ENCODE peak calls at places on chromosome 9, in five cellular contexts. N, D, V, T and I are unnamed samples.
A peak's percentile ranks its signal among the peaks of the same experiment; 100 is the strongest.

GRCh38 chr9:130289711-130290241 is 24.2 kb downstream of the HMCN2 start:
- DNase-seq in N (no peak), D (no peak), V (no peak), T (no peak), I (peak; percentile 59)

GRCh38 chr9:801399-802071 is 40.0 kb upstream of the DMRT1 start:
- DNase-seq in N (peak; percentile 10), D (peak; percentile 97), V (no peak), T (no peak), I (no peak)

GRCh38 chr9:110077926-110078325 is 130.0 kb downstream of the C9orf152 start:
- DNase-seq in N (peak; percentile 76), D (no peak), V (no peak), T (no peak), I (no peak)

GRCh38 chr9:78245401-78245800 is 9.5 kb downstream of the CEP78 start:
- DNase-seq in N (no peak), D (no peak), V (no peak), T (no peak), I (no peak)

GRCh38 chr9:19137282-19137681 is 10.0 kb upstream of the PLIN2 start:
- DNase-seq in N (peak; percentile 53), D (peak; percentile 83), V (no peak), T (no peak), I (peak; percentile 88)

GRCh38 chr9:113580041-113580953 is 116.8 kb downstream of the RGS3 start:
- DNase-seq in N (no peak), D (peak; percentile 35), V (peak; percentile 75), T (peak; percentile 88), I (peak; percentile 90)

GRCh38 chr9:126505697-126506346 is 107.9 kb upstream of the LMX1B start:
- DNase-seq in N (no peak), D (no peak), V (no peak), T (no peak), I (peak; percentile 77)

GRCh38 chr9:114053246-114054005 is 24.7 kb downstream of the AMBP start:
- DNase-seq in N (no peak), D (no peak), V (no peak), T (peak; percentile 20), I (peak; percentile 73)

GRCh38 chr9:82466616-82467251 is 478.2 kb downstream of the SPATA31D1 start:
- DNase-seq in N (peak; percentile 25), D (peak; percentile 4), V (peak; percentile 19), T (no peak), I (no peak)

GRCh38 chr9:124660341-124660801 is 110.7 kb downstream of the NR6A1 start:
- DNase-seq in N (peak; percentile 78), D (peak; percentile 61), V (peak; percentile 11), T (no peak), I (no peak)

GRCh38 chr9:14687042-14687719 is 6.1 kb downstream of the ZDHHC21 start:
- DNase-seq in N (peak; percentile 65), D (peak; percentile 94), V (no peak), T (no peak), I (peak; percentile 90)

GRCh38 chr9:33893861-33894260 is 76.9 kb downstream of the UBE2R2 start:
- DNase-seq in N (no peak), D (peak; percentile 27), V (no peak), T (no peak), I (no peak)

GRCh38 chr9:5429873-5430564 is 7.7 kb downstream of the PLGRKT start:
- DNase-seq in N (no peak), D (no peak), V (no peak), T (no peak), I (no peak)

GRCh38 chr9:15999422-16000339 is 446.8 kb downstream of the CCDC171 start:
- DNase-seq in N (peak; percentile 89), D (peak; percentile 97), V (peak; percentile 22), T (no peak), I (peak; percentile 81)

GRCh38 chr9:15837079-15837679 is 284.3 kb downstream of the CCDC171 start:
- DNase-seq in N (peak; percentile 54), D (peak; percentile 65), V (no peak), T (no peak), I (peak; percentile 82)

GRCh38 chr9:737400-738120 is 103.9 kb upstream of the DMRT1 start:
- DNase-seq in N (peak; percentile 44), D (no peak), V (no peak), T (no peak), I (no peak)

GRCh38 chr9:104863180-104863883 is 64.6 kb downstream of the ABCA1 start:
- DNase-seq in N (peak; percentile 82), D (peak; percentile 93), V (peak; percentile 41), T (no peak), I (peak; percentile 97)

GRCh38 chr9:133433351-133433843 is 11.2 kb downstream of the ADAMTS13 start:
- DNase-seq in N (no peak), D (no peak), V (no peak), T (no peak), I (peak; percentile 76)
- TF ChIP-seq CTCF in N (no peak), D (no peak), V (no peak), T (no peak), I (no peak)

GRCh38 chr9:122337561-122337939 is 33.3 kb upstream of the PTGS1 start:
- DNase-seq in N (no peak), D (no peak), V (no peak), T (no peak), I (no peak)
- TF ChIP-seq CTCF in N (no peak), D (no peak), V (no peak), T (no peak), I (no peak)

DNA sequence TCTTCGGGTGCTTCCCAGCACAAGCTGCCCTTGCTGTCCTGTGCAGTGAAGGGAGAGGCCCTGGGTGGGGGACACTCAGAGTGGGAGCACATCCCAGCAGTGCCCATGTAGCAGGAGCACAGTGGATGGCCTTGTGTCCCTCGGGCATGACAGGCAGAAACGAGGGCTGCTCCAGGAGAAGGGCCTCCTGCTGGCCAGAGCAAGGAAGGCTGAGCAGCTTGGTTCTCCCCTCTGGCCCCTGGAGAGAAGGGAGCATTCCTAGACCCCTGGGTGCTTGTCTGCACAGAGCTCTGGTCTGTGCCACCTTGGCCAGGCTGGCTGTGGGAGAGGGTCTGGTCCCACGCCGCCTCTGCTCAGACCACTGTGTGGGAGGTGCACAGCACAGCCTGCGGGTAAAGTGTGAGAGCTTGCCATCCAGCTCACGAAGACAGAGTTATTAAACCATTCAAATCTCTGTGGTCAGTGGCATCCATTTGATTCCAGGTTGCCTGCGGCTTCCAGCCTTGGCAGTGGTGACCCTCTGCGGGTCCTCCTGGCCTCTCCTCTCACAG is 18.3 kb downstream of the FBXW5 start:
- DNase-seq in N (no peak), D (no peak), V (no peak), T (no peak), I (peak; percentile 58)
- TF ChIP-seq CTCF in N (peak; percentile 4), D (no peak), V (no peak), T (no peak), I (peak; percentile 24)

GRCh38 chr9:94560237-94560636 is 5.4 kb downstream of the PCAT7 start:
- DNase-seq in N (no peak), D (no peak), V (no peak), T (no peak), I (no peak)

GRCh38 chr9:94554078-94554438 is 825 bp upstream of the PCAT7 start:
- DNase-seq in N (no peak), D (no peak), V (no peak), T (no peak), I (no peak)

GRCh38 chr9:94553029-94553938 is 1.6 kb upstream of the PCAT7 start:
- DNase-seq in N (no peak), D (no peak), V (no peak), T (no peak), I (peak; percentile 50)

GRCh38 chr9:94554439-94555331 is at the start of gene PCAT7:
- DNase-seq in N (peak; percentile 45), D (no peak), V (peak; percentile 14), T (peak; percentile 41), I (peak; percentile 88)
- TF ChIP-seq CTCF in N (peak; percentile 41), D (peak; percentile 19), V (peak; percentile 6), T (no peak), I (peak; percentile 43)

DNA sequence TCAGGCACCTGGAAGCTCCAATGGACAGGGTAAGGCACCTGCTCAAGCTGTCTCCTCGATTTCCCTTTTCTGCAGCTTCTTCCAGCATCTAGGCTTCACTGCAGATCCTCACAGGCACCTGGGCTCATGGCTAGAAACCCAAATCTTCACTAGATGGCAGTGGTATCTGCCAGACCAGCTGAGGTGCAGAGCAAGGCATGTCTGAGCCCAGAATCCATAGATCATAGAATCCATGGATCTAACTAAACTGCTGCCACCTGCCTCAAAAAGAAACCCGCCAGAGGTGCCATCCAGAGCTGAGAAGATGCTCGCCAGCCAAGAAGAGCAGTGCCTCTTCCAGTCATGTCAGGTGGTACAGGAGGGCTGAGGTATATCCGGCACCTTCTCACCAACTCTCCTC is 6.9 kb downstream of the SHC3 start:
- DNase-seq in N (no peak), D (no peak), V (no peak), T (no peak), I (no peak)
- TF ChIP-seq CTCF in N (peak; percentile 18), D (no peak), V (no peak), T (no peak), I (peak; percentile 20)

GRCh38 chr9:120883608-120883996 is 6.6 kb upstream of the PHF19 start:
- DNase-seq in N (no peak), D (no peak), V (no peak), T (no peak), I (no peak)

GRCh38 chr9:120885459-120885858 is 8.5 kb upstream of the PHF19 start:
- DNase-seq in N (no peak), D (no peak), V (no peak), T (no peak), I (no peak)

GRCh38 chr9:120888626-120889025 is 11.6 kb upstream of the PHF19 start:
- DNase-seq in N (no peak), D (no peak), V (no peak), T (no peak), I (no peak)

GRCh38 chr9:120886490-120886967 is 9.5 kb upstream of the PHF19 start:
- DNase-seq in N (peak; percentile 80), D (peak; percentile 78), V (no peak), T (no peak), I (peak; percentile 93)

DNA sequence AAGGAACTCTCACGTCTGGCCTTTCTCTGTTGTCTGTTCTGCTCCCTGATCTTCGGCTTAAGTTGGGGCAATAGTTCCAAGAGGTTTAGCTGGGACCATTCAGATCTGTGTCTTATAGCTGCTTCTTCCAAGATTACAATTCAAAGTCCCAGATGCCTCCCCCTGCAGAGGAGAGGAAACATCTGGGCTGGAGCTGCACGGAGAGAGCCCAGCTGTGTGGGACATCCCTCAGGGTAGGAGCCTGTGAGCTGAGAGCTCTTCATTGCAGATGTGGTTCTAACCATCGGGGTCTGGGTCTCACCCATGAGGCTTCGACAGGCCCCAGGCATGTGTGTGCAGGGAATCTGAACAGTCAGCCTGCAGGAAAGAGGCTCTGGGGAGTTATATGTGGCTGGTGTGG is 9.0 kb upstream of the PHF19 start:
- DNase-seq in N (no peak), D (peak; percentile 12), V (no peak), T (no peak), I (no peak)
- TF ChIP-seq CTCF in N (no peak), D (no peak), V (no peak), T (no peak), I (no peak)

DNA sequence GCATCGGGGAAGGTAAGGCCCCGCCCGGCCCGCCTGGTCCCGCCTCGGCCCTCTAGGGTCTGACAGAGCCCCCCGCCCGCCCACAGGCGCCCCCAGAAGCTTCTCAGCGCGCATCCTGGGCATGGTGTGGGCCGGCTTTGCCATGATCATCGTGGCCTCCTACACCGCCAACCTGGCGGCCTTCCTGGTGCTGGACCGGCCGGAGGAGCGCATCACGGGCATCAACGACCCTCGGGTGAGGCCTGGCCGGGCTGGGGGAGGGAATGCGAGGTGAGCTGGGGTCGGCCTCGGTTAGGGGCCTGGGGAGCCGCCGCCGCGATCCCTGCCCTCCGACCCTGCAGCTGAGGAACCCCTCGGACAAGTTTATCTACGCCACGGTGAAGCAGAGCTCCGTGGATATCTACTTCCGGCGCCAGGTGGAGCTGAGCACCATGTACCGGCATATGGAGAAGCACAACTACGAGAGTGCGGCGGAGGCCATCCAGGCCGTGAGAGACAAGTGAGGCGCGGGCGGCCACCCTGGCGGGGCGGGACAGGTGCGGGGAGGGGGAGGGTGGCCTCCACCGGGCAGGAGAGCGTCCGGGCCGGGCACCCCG is 7.2 kb downstream of the LRRC26 start:
- DNase-seq in N (no peak), D (no peak), V (no peak), T (peak; percentile 43), I (peak; percentile 94)
- TF ChIP-seq CTCF in N (no peak), D (no peak), V (no peak), T (no peak), I (no peak)